ENCODE peak calls at places on chromosomes 6 and 20, in seven cellular contexts. One of them, this sample, is unnamed.

GRCh38 chr20:1376453-1377270 is 16.2 kb downstream of the FKBP1A start:
- DNase-seq in GM23338: no peak
- DNase-seq in heart right ventricle: no peak
- DNase-seq in pancreas: no peak
- DNase-seq in psoas muscle: no peak
- DNase-seq in cardiac fibroblast: no peak
- DNase-seq in GM13976: no peak
- DNase-seq in this sample: peak

GRCh38 chr6:135922746-135923145 is 71.2 kb downstream of the PDE7B start:
- DNase-seq in GM23338: no peak
- DNase-seq in heart right ventricle: peak
- DNase-seq in pancreas: no peak
- DNase-seq in psoas muscle: peak
- DNase-seq in cardiac fibroblast: peak
- DNase-seq in GM13976: no peak
- DNase-seq in this sample: no peak

GRCh38 chr6:137033828-137034227 is 10.9 kb downstream of the IL20RA start:
- DNase-seq in GM23338: no peak
- DNase-seq in heart right ventricle: no peak
- DNase-seq in pancreas: no peak
- DNase-seq in psoas muscle: no peak
- DNase-seq in cardiac fibroblast: no peak
- DNase-seq in GM13976: peak
- DNase-seq in this sample: peak

GRCh38 chr6:156557269-156557885 is 219.8 kb upstream of the ARID1B start:
- DNase-seq in GM23338: peak
- DNase-seq in heart right ventricle: peak
- DNase-seq in pancreas: peak
- DNase-seq in psoas muscle: peak
- DNase-seq in cardiac fibroblast: peak
- DNase-seq in GM13976: no peak
- DNase-seq in this sample: no peak

GRCh38 chr6:157273756-157274088 is 49.6 kb downstream of the TMEM242 start:
- DNase-seq in GM23338: peak
- DNase-seq in heart right ventricle: no peak
- DNase-seq in pancreas: no peak
- DNase-seq in psoas muscle: no peak
- DNase-seq in cardiac fibroblast: no peak
- DNase-seq in GM13976: peak
- DNase-seq in this sample: peak

GRCh38 chr6:78629154-78629721 is 238.1 kb upstream of the IRAK1BP1 start:
- DNase-seq in GM23338: peak
- DNase-seq in heart right ventricle: no peak
- DNase-seq in pancreas: peak
- DNase-seq in psoas muscle: no peak
- DNase-seq in cardiac fibroblast: peak
- DNase-seq in GM13976: no peak
- DNase-seq in this sample: no peak

GRCh38 chr6:101011165-101011564 is 130.0 kb upstream of the ASCC3 start:
- DNase-seq in GM23338: no peak
- DNase-seq in heart right ventricle: no peak
- DNase-seq in pancreas: no peak
- DNase-seq in psoas muscle: no peak
- DNase-seq in cardiac fibroblast: no peak
- DNase-seq in GM13976: no peak
- DNase-seq in this sample: peak

GRCh38 chr20:57458400-57459160 is 66.4 kb downstream of the CTCFL start:
- DNase-seq in GM23338: no peak
- DNase-seq in heart right ventricle: peak
- DNase-seq in pancreas: no peak
- DNase-seq in psoas muscle: peak
- DNase-seq in cardiac fibroblast: peak
- DNase-seq in GM13976: no peak
- DNase-seq in this sample: no peak

GRCh38 chr6:37923514-37923913 is 104.0 kb downstream of the ZFAND3 start:
- DNase-seq in GM23338: no peak
- DNase-seq in heart right ventricle: no peak
- DNase-seq in pancreas: no peak
- DNase-seq in psoas muscle: no peak
- DNase-seq in cardiac fibroblast: no peak
- DNase-seq in GM13976: no peak
- DNase-seq in this sample: no peak

GRCh38 chr6:141677598-141678211 is 455.0 kb upstream of the GJE1 start:
- DNase-seq in GM23338: peak
- DNase-seq in heart right ventricle: no peak
- DNase-seq in pancreas: no peak
- DNase-seq in psoas muscle: no peak
- DNase-seq in cardiac fibroblast: peak
- DNase-seq in GM13976: no peak
- DNase-seq in this sample: peak
- TF ChIP-seq CTCF in GM23338: peak
- TF ChIP-seq CTCF in heart right ventricle: peak
- TF ChIP-seq CTCF in pancreas: no peak
- TF ChIP-seq CTCF in psoas muscle: peak
- TF ChIP-seq CTCF in cardiac fibroblast: peak
- TF ChIP-seq CTCF in GM13976: peak
- TF ChIP-seq CTCF in this sample: peak

GRCh38 chr6:111259089-111259831 is 172.0 kb downstream of the SLC16A10 start:
- DNase-seq in GM23338: peak
- DNase-seq in heart right ventricle: peak
- DNase-seq in pancreas: peak
- DNase-seq in psoas muscle: peak
- DNase-seq in cardiac fibroblast: peak
- DNase-seq in GM13976: peak
- DNase-seq in this sample: peak

GRCh38 chr6:111253999-111254778 is 166.9 kb downstream of the SLC16A10 start:
- DNase-seq in GM23338: peak
- DNase-seq in heart right ventricle: no peak
- DNase-seq in pancreas: no peak
- DNase-seq in psoas muscle: no peak
- DNase-seq in cardiac fibroblast: no peak
- DNase-seq in GM13976: no peak
- DNase-seq in this sample: no peak

GRCh38 chr6:111258615-111259088 is 171.3 kb downstream of the SLC16A10 start:
- DNase-seq in GM23338: no peak
- DNase-seq in heart right ventricle: no peak
- DNase-seq in pancreas: no peak
- DNase-seq in psoas muscle: no peak
- DNase-seq in cardiac fibroblast: peak
- DNase-seq in GM13976: no peak
- DNase-seq in this sample: no peak

GRCh38 chr6:111254779-111255166 is 167.5 kb downstream of the SLC16A10 start:
- DNase-seq in GM23338: no peak
- DNase-seq in heart right ventricle: no peak
- DNase-seq in pancreas: no peak
- DNase-seq in psoas muscle: no peak
- DNase-seq in cardiac fibroblast: no peak
- DNase-seq in GM13976: no peak
- DNase-seq in this sample: no peak

DNA sequence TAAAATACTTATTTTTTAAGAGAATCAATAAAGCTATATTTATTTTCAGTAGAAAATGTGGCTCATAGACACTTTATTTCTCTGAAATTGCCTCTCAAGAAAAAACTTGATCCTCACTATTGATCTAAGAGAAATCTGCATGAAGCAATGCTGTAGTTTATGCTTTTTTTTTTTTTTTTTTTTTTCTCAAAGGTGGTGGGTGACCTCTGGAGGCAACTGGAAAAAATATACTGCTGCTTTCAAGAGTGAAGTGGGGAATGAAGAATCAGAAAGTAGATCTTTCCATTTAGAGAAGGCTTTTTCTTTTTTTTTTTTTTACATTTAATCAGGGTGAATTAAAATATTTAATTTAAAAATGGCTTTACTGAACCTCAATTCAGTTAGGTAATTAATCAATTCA is 169.3 kb downstream of the SLC16A10 start:
- DNase-seq in GM23338: no peak
- DNase-seq in heart right ventricle: no peak
- DNase-seq in pancreas: no peak
- DNase-seq in psoas muscle: no peak
- DNase-seq in cardiac fibroblast: peak
- DNase-seq in GM13976: no peak
- DNase-seq in this sample: no peak
- TF ChIP-seq CTCF in GM23338: peak
- TF ChIP-seq CTCF in heart right ventricle: peak
- TF ChIP-seq CTCF in pancreas: no peak
- TF ChIP-seq CTCF in psoas muscle: peak
- TF ChIP-seq CTCF in cardiac fibroblast: no peak
- TF ChIP-seq CTCF in GM13976: no peak
- TF ChIP-seq CTCF in this sample: no peak

GRCh38 chr6:27426045-27426620 is 37.6 kb downstream of the ZNF391 start:
- DNase-seq in GM23338: no peak
- DNase-seq in heart right ventricle: no peak
- DNase-seq in pancreas: no peak
- DNase-seq in psoas muscle: no peak
- DNase-seq in cardiac fibroblast: no peak
- DNase-seq in GM13976: no peak
- DNase-seq in this sample: no peak
- TF ChIP-seq CTCF in GM23338: no peak
- TF ChIP-seq CTCF in heart right ventricle: no peak
- TF ChIP-seq CTCF in pancreas: no peak
- TF ChIP-seq CTCF in psoas muscle: no peak
- TF ChIP-seq CTCF in cardiac fibroblast: no peak
- TF ChIP-seq CTCF in GM13976: no peak
- TF ChIP-seq CTCF in this sample: no peak

GRCh38 chr6:117513174-117513573 is 30.7 kb downstream of the DCBLD1 start:
- DNase-seq in GM23338: peak
- DNase-seq in heart right ventricle: no peak
- DNase-seq in pancreas: no peak
- DNase-seq in psoas muscle: no peak
- DNase-seq in cardiac fibroblast: peak
- DNase-seq in GM13976: no peak
- DNase-seq in this sample: no peak
- TF ChIP-seq CTCF in GM23338: no peak
- TF ChIP-seq CTCF in heart right ventricle: no peak
- TF ChIP-seq CTCF in pancreas: no peak
- TF ChIP-seq CTCF in psoas muscle: no peak
- TF ChIP-seq CTCF in cardiac fibroblast: no peak
- TF ChIP-seq CTCF in GM13976: no peak
- TF ChIP-seq CTCF in this sample: no peak

GRCh38 chr6:155327326-155328073 is 13.2 kb upstream of the TFB1M start:
- DNase-seq in GM23338: peak
- DNase-seq in heart right ventricle: peak
- DNase-seq in pancreas: no peak
- DNase-seq in psoas muscle: peak
- DNase-seq in cardiac fibroblast: peak
- DNase-seq in GM13976: peak
- DNase-seq in this sample: peak
- TF ChIP-seq CTCF in GM23338: peak
- TF ChIP-seq CTCF in heart right ventricle: peak
- TF ChIP-seq CTCF in pancreas: peak
- TF ChIP-seq CTCF in psoas muscle: peak
- TF ChIP-seq CTCF in cardiac fibroblast: peak
- TF ChIP-seq CTCF in GM13976: peak
- TF ChIP-seq CTCF in this sample: peak